ENCODE peak calls at places on chromosomes 4 and X, in eight cellular contexts. W is fibroblast of lung; Z is fibroblast of pulmonary artery; G is activated T-helper 1 cell treated with anti-CD3 and anti-CD28 coated beads, Interleukin-12 subunit alpha, Interleukin-12 subunit beta, Interleukin-2, Interleukin-4 antibody, amounts not matched to agents 30 ng/mL and 10 ng/mL and 1 ng/mL, durations not matched to agents 14 hours and 24 hours and 36 hours; U is stimulated activated CD4-positive, alpha-beta T cell treated with anti-CD3 and anti-CD28 coated beads, TNF-alpha, amount 100 ng/mL, for 4 hours; L is NCI-H69; B is GM23338; T is cardiac fibroblast. I is an unnamed sample.

GRCh38 chrX:34655496-34656258 is 1.4 kb downstream of the TMEM47 start:
- DNase-seq in W (peak; percentile 19), Z (peak; percentile 21), G (no peak), U (no peak), L (peak; percentile 11), B (peak; percentile 30), T (peak; percentile 35), I (no peak)

GRCh38 chr4:73528171-73528570 is 46.6 kb downstream of the AFM start:
- DNase-seq in W (no peak), Z (peak; percentile 15), G (no peak), U (no peak), L (no peak), B (no peak), T (peak; percentile 28), I (no peak)

GRCh38 chr4:168453146-168453545 is 27.1 kb downstream of the DDX60L start:
- DNase-seq in W (no peak), Z (no peak), G (no peak), U (no peak), L (peak; percentile 89), B (no peak), T (no peak), I (no peak)

GRCh38 chr4:79273918-79274317 is 51.9 kb downstream of the NAA11 start:
- DNase-seq in W (peak; percentile 15), Z (no peak), G (no peak), U (no peak), L (peak; percentile 72), B (no peak), T (no peak), I (no peak)

GRCh38 chr4:10108391-10108790 is 8.2 kb downstream of the WDR1 start:
- DNase-seq in W (no peak), Z (no peak), G (no peak), U (no peak), L (no peak), B (no peak), T (no peak), I (no peak)

GRCh38 chrX:74009041-74009440 is 294.9 kb upstream of the ZCCHC13 start:
- DNase-seq in W (peak; percentile 12), Z (no peak), G (no peak), U (no peak), L (no peak), B (no peak), T (peak; percentile 20), I (no peak)

GRCh38 chr4:93157984-93158383 is 670.6 kb upstream of the ATOH1 start:
- DNase-seq in W (peak; percentile 6), Z (no peak), G (no peak), U (no peak), L (peak; percentile 26), B (peak; percentile 53), T (no peak), I (no peak)

GRCh38 chr4:1040344-1041146 is 29.1 kb downstream of the FGFRL1 start:
- DNase-seq in W (no peak), Z (no peak), G (no peak), U (no peak), L (no peak), B (no peak), T (no peak), I (no peak)

GRCh38 chr4:8587469-8588195 is 4.9 kb upstream of the CPZ start:
- DNase-seq in W (no peak), Z (no peak), G (no peak), U (no peak), L (no peak), B (no peak), T (no peak), I (no peak)

GRCh38 chrX:148501121-148502066 is 977 bp downstream of the AFF2 start:
- DNase-seq in W (no peak), Z (no peak), G (no peak), U (no peak), L (peak; percentile 19), B (peak; percentile 72), T (no peak), I (peak; percentile 14)

GRCh38 chr4:47705326-47705981 is 132.4 kb downstream of the CORIN start:
- DNase-seq in W (peak; percentile 41), Z (peak; percentile 35), G (no peak), U (no peak), L (peak; percentile 19), B (peak; percentile 53), T (peak; percentile 51), I (no peak)

GRCh38 chrX:3576886-3577516 is 136.4 kb downstream of the PRKX start:
- DNase-seq in W (peak; percentile 93), Z (peak; percentile 60), G (no peak), U (no peak), L (no peak), B (no peak), T (peak; percentile 14), I (no peak)

GRCh38 chr4:6777636-6778281 is 4.8 kb upstream of the KIAA0232 start:
- DNase-seq in W (no peak), Z (no peak), G (no peak), U (no peak), L (no peak), B (no peak), T (no peak), I (peak; percentile 24)

GRCh38 chr4:155787113-155787710 is 28.4 kb downstream of the GUCY1B1 start:
- DNase-seq in W (peak; percentile 80), Z (peak; percentile 78), G (peak; percentile 2), U (no peak), L (peak; percentile 25), B (peak; percentile 77), T (peak; percentile 77), I (no peak)

GRCh38 chrX:76657499-76657898 is 230.0 kb downstream of the MAGEE1 start:
- DNase-seq in W (no peak), Z (no peak), G (no peak), U (no peak), L (no peak), B (no peak), T (no peak), I (no peak)

GRCh38 chrX:130171446-130172126 is at the start of gene RAB33A:
- DNase-seq in W (peak; percentile 25), Z (peak; percentile 11), G (peak; percentile 22), U (no peak), L (peak; percentile 66), B (peak; percentile 50), T (no peak), I (peak; percentile 56)

GRCh38 chrX:119757979-119758681 is at the start of gene SOWAHD:
- DNase-seq in W (peak; percentile 21), Z (peak; percentile 33), G (peak; percentile 3), U (no peak), L (peak; percentile 69), B (peak; percentile 73), T (no peak), I (peak; percentile 33)

GRCh38 chr4:167238226-167238625 is 3.9 kb upstream of the SPOCK3 start:
- DNase-seq in W (no peak), Z (no peak), G (no peak), U (no peak), L (peak; percentile 91), B (no peak), T (no peak), I (no peak)

GRCh38 chrX:17581650-17582049 is 155.6 kb upstream of the SCML1 start:
- DNase-seq in W (no peak), Z (no peak), G (no peak), U (no peak), L (no peak), B (no peak), T (no peak), I (no peak)

GRCh38 chr4:2292679-2293108 is 30.8 kb upstream of the MXD4 start:
- DNase-seq in W (peak; percentile 85), Z (peak; percentile 21), G (no peak), U (no peak), L (no peak), B (no peak), T (peak; percentile 25), I (no peak)

GRCh38 chr4:2923141-2923551 is 40.1 kb downstream of the NOP14 start:
- DNase-seq in W (no peak), Z (peak; percentile 72), G (no peak), U (no peak), L (no peak), B (no peak), T (peak; percentile 82), I (no peak)

GRCh38 chrX:136200466-136200865 is 50.7 kb downstream of the MAP7D3 start:
- DNase-seq in W (peak; percentile 59), Z (no peak), G (no peak), U (no peak), L (peak; percentile 13), B (peak; percentile 51), T (peak; percentile 50), I (peak; percentile 20)

GRCh38 chrX:54819201-54819600 is 11.7 kb downstream of the MAGED2 start:
- DNase-seq in W (no peak), Z (no peak), G (no peak), U (no peak), L (no peak), B (no peak), T (no peak), I (no peak)

GRCh38 chrX:39661508-39661907 is 436.2 kb downstream of the BCOR start:
- DNase-seq in W (no peak), Z (no peak), G (no peak), U (no peak), L (no peak), B (no peak), T (no peak), I (no peak)

GRCh38 chr4:88738146-88738545 is 40.5 kb upstream of the NAP1L5 start:
- DNase-seq in W (no peak), Z (no peak), G (no peak), U (no peak), L (no peak), B (no peak), T (no peak), I (no peak)

GRCh38 chr4:5204781-5205180 is 153.5 kb downstream of the STK32B start:
- DNase-seq in W (no peak), Z (no peak), G (no peak), U (no peak), L (peak; percentile 76), B (no peak), T (peak; percentile 11), I (no peak)

GRCh38 chr4:55018978-55019377 is 106.4 kb downstream of the KDR start:
- DNase-seq in W (no peak), Z (no peak), G (no peak), U (no peak), L (no peak), B (no peak), T (no peak), I (no peak)

GRCh38 chr4:183443609-183444148 is 757 bp upstream of the CDKN2AIP start:
- DNase-seq in W (no peak), Z (no peak), G (no peak), U (no peak), L (no peak), B (peak; percentile 77), T (no peak), I (no peak)